ENCODE peak calls at places on chromosome 1, in four cellular contexts. One of them, this sample, is unnamed.

GRCh38 chr1:47587891-47588582 is 150.2 kb downstream of the FOXD2 start:
- DNase-seq in NCI-H1105 treated with DMSO at 0.1 percent for 48 hours: no peak
- DNase-seq in activated T-helper 9 cell treated with anti-CD3 and anti-CD28 coated beads, Interleukin-2, amount 50 U/mL, for 16 hours: no peak
- DNase-seq in Caki2: peak; percentile 45
- DNase-seq in this sample: no peak

GRCh38 chr1:54409156-54410142 is 3.3 kb upstream of the SSBP3 start:
- DNase-seq in Caki2: no peak
- DNase-seq in NCI-H1105 treated with DMSO at 0.1 percent for 48 hours: no peak
- DNase-seq in activated T-helper 9 cell treated with anti-CD3 and anti-CD28 coated beads, Interleukin-2, amount 50 U/mL, for 16 hours: no peak
- DNase-seq in this sample: peak; percentile 56

GRCh38 chr1:206907304-206907991 is 10.2 kb downstream of the IL24 start:
- DNase-seq in activated T-helper 9 cell treated with anti-CD3 and anti-CD28 coated beads, Interleukin-2, amount 50 U/mL, for 16 hours: no peak
- DNase-seq in Caki2: no peak
- DNase-seq in NCI-H1105 treated with DMSO at 0.1 percent for 48 hours: no peak
- DNase-seq in this sample: no peak

GRCh38 chr1:91805343-91805801 is 80.6 kb downstream of the TGFBR3 start:
- DNase-seq in Caki2: no peak
- DNase-seq in NCI-H1105 treated with DMSO at 0.1 percent for 48 hours: no peak
- DNase-seq in activated T-helper 9 cell treated with anti-CD3 and anti-CD28 coated beads, Interleukin-2, amount 50 U/mL, for 16 hours: no peak
- DNase-seq in this sample: no peak

GRCh38 chr1:184036517-184036949 is 995 bp downstream of the COLGALT2 start:
- DNase-seq in NCI-H1105 treated with DMSO at 0.1 percent for 48 hours: no peak
- DNase-seq in Caki2: peak; percentile 30
- DNase-seq in activated T-helper 9 cell treated with anti-CD3 and anti-CD28 coated beads, Interleukin-2, amount 50 U/mL, for 16 hours: no peak
- DNase-seq in this sample: no peak

GRCh38 chr1:34858901-34859441 is 578 bp downstream of the SMIM12 start:
- DNase-seq in NCI-H1105 treated with DMSO at 0.1 percent for 48 hours: no peak
- DNase-seq in activated T-helper 9 cell treated with anti-CD3 and anti-CD28 coated beads, Interleukin-2, amount 50 U/mL, for 16 hours: no peak
- DNase-seq in Caki2: no peak
- DNase-seq in this sample: peak; percentile 8

GRCh38 chr1:183330335-183330734 is 87.8 kb downstream of the NMNAT2 start:
- DNase-seq in Caki2: no peak
- DNase-seq in activated T-helper 9 cell treated with anti-CD3 and anti-CD28 coated beads, Interleukin-2, amount 50 U/mL, for 16 hours: no peak
- DNase-seq in NCI-H1105 treated with DMSO at 0.1 percent for 48 hours: no peak
- DNase-seq in this sample: no peak

GRCh38 chr1:9437931-9438330 is 101.3 kb upstream of the SLC25A33 start:
- DNase-seq in Caki2: no peak
- DNase-seq in activated T-helper 9 cell treated with anti-CD3 and anti-CD28 coated beads, Interleukin-2, amount 50 U/mL, for 16 hours: no peak
- DNase-seq in NCI-H1105 treated with DMSO at 0.1 percent for 48 hours: no peak
- DNase-seq in this sample: no peak

GRCh38 chr1:146034976-146035469 is 13.5 kb upstream of the HJV start:
- DNase-seq in NCI-H1105 treated with DMSO at 0.1 percent for 48 hours: no peak
- DNase-seq in activated T-helper 9 cell treated with anti-CD3 and anti-CD28 coated beads, Interleukin-2, amount 50 U/mL, for 16 hours: no peak
- DNase-seq in Caki2: no peak
- DNase-seq in this sample: no peak

GRCh38 chr1:156126701-156127534 is 12.4 kb downstream of the LMNA start:
- DNase-seq in Caki2: peak; percentile 88
- DNase-seq in activated T-helper 9 cell treated with anti-CD3 and anti-CD28 coated beads, Interleukin-2, amount 50 U/mL, for 16 hours: peak; percentile 78
- DNase-seq in NCI-H1105 treated with DMSO at 0.1 percent for 48 hours: no peak
- DNase-seq in this sample: peak; percentile 92

GRCh38 chr1:87594736-87595383 is 266.2 kb downstream of the LMO4 start:
- DNase-seq in NCI-H1105 treated with DMSO at 0.1 percent for 48 hours: no peak
- DNase-seq in Caki2: no peak
- DNase-seq in activated T-helper 9 cell treated with anti-CD3 and anti-CD28 coated beads, Interleukin-2, amount 50 U/mL, for 16 hours: no peak
- DNase-seq in this sample: peak; percentile 37

GRCh38 chr1:34066921-34067603 is 98.0 kb downstream of the CSMD2 start:
- DNase-seq in activated T-helper 9 cell treated with anti-CD3 and anti-CD28 coated beads, Interleukin-2, amount 50 U/mL, for 16 hours: no peak
- DNase-seq in NCI-H1105 treated with DMSO at 0.1 percent for 48 hours: no peak
- DNase-seq in Caki2: no peak
- DNase-seq in this sample: no peak

GRCh38 chr1:117540532-117540931 is 65.3 kb upstream of the TENT5C start:
- DNase-seq in activated T-helper 9 cell treated with anti-CD3 and anti-CD28 coated beads, Interleukin-2, amount 50 U/mL, for 16 hours: no peak
- DNase-seq in NCI-H1105 treated with DMSO at 0.1 percent for 48 hours: no peak
- DNase-seq in Caki2: no peak
- DNase-seq in this sample: no peak

GRCh38 chr1:57017201-57017600 is 51.4 kb upstream of the C8B start:
- DNase-seq in Caki2: no peak
- DNase-seq in NCI-H1105 treated with DMSO at 0.1 percent for 48 hours: no peak
- DNase-seq in activated T-helper 9 cell treated with anti-CD3 and anti-CD28 coated beads, Interleukin-2, amount 50 U/mL, for 16 hours: no peak
- DNase-seq in this sample: no peak

GRCh38 chr1:154998818-154999650 is 3.6 kb upstream of the ZBTB7B start:
- DNase-seq in Caki2: no peak
- DNase-seq in NCI-H1105 treated with DMSO at 0.1 percent for 48 hours: peak; percentile 45
- DNase-seq in activated T-helper 9 cell treated with anti-CD3 and anti-CD28 coated beads, Interleukin-2, amount 50 U/mL, for 16 hours: peak; percentile 58
- DNase-seq in this sample: peak; percentile 39

GRCh38 chr1:186152227-186152944 is 222.7 kb downstream of the TPR start:
- DNase-seq in NCI-H1105 treated with DMSO at 0.1 percent for 48 hours: no peak
- DNase-seq in activated T-helper 9 cell treated with anti-CD3 and anti-CD28 coated beads, Interleukin-2, amount 50 U/mL, for 16 hours: no peak
- DNase-seq in Caki2: peak; percentile 52
- DNase-seq in this sample: peak; percentile 64

GRCh38 chr1:23574265-23574754 is 15.0 kb upstream of the ID3 start:
- DNase-seq in activated T-helper 9 cell treated with anti-CD3 and anti-CD28 coated beads, Interleukin-2, amount 50 U/mL, for 16 hours: no peak
- DNase-seq in Caki2: no peak
- DNase-seq in NCI-H1105 treated with DMSO at 0.1 percent for 48 hours: no peak
- DNase-seq in this sample: no peak

GRCh38 chr1:83742446-83742845 is 256.5 kb downstream of the TTLL7 start:
- DNase-seq in Caki2: no peak
- DNase-seq in activated T-helper 9 cell treated with anti-CD3 and anti-CD28 coated beads, Interleukin-2, amount 50 U/mL, for 16 hours: no peak
- DNase-seq in NCI-H1105 treated with DMSO at 0.1 percent for 48 hours: no peak
- DNase-seq in this sample: no peak

This sample was measured in LoVo.